ENCODE peak calls at places on chromosomes 13 and 19, in five cellular contexts. C, Y, D, N and V are unnamed samples.

GRCh38 chr19:38655148-38655824 is 7.8 kb downstream of the ACTN4 start:
- DNase-seq in C (no peak), Y (no peak), D (no peak), N (no peak), V (no peak)

GRCh38 chr19:44740351-44740824 is 8.1 kb upstream of the BCL3 start:
- DNase-seq in C (no peak), Y (no peak), D (no peak), N (peak; percentile 74), V (no peak)

GRCh38 chr19:6736917-6737283 is 480 bp downstream of the GPR108 start:
- DNase-seq in C (no peak), Y (no peak), D (no peak), N (no peak), V (no peak)

GRCh38 chr13:95921485-95921884 is 131.7 kb downstream of the UGGT2 start:
- DNase-seq in C (no peak), Y (no peak), D (no peak), N (no peak), V (no peak)

GRCh38 chr13:96025283-96025682 is 27.9 kb downstream of the UGGT2 start:
- DNase-seq in C (no peak), Y (peak; percentile 79), D (no peak), N (no peak), V (no peak)

GRCh38 chr13:43261018-43261417 is 237.6 kb downstream of the DNAJC15 start:
- DNase-seq in C (no peak), Y (no peak), D (no peak), N (no peak), V (no peak)

GRCh38 chr13:68523838-68524424 is 1293.8 kb upstream of the PCDH9 start:
- DNase-seq in C (no peak), Y (no peak), D (no peak), N (no peak), V (no peak)

GRCh38 chr13:104006625-104007061 is 940.4 kb upstream of the SLC10A2 start:
- DNase-seq in C (no peak), Y (no peak), D (no peak), N (no peak), V (no peak)

GRCh38 chr13:79825959-79826358 is 345.0 kb downstream of the NDFIP2 start:
- DNase-seq in C (no peak), Y (no peak), D (no peak), N (no peak), V (no peak)

GRCh38 chr19:38004505-38005223 is 97.7 kb downstream of the SIPA1L3 start:
- DNase-seq in C (peak; percentile 74), Y (peak; percentile 97), D (peak; percentile 18), N (peak; percentile 63), V (peak; percentile 87)

GRCh38 chr13:99953138-99953755 is 18.3 kb downstream of the ZIC5 start:
- DNase-seq in C (no peak), Y (no peak), D (no peak), N (no peak), V (no peak)

GRCh38 chr19:50423279-50424113 is 4.8 kb downstream of the SPIB start:
- DNase-seq in C (no peak), Y (no peak), D (no peak), N (no peak), V (no peak)

GRCh38 chr19:58575183-58576041 is 2.3 kb upstream of the MZF1 start:
- DNase-seq in C (peak; percentile 93), Y (peak; percentile 95), D (peak; percentile 78), N (peak; percentile 93), V (peak; percentile 88)

GRCh38 chr13:39815345-39816111 is 160.1 kb downstream of the COG6 start:
- DNase-seq in C (no peak), Y (peak; percentile 79), D (no peak), N (no peak), V (no peak)

GRCh38 chr13:109945206-109945960 is 159.0 kb upstream of the IRS2 start:
- DNase-seq in C (no peak), Y (no peak), D (no peak), N (no peak), V (no peak)

GRCh38 chr13:97028441-97029299 is 34.4 kb upstream of the OXGR1 start:
- DNase-seq in C (peak; percentile 81), Y (peak; percentile 78), D (peak; percentile 38), N (peak; percentile 56), V (no peak)

GRCh38 chr13:31042501-31043165 is 110.2 kb downstream of the TEX26 start:
- DNase-seq in C (no peak), Y (no peak), D (no peak), N (no peak), V (no peak)

GRCh38 chr19:10854350-10855089 is 6.3 kb downstream of the C19orf38 start:
- DNase-seq in C (no peak), Y (no peak), D (no peak), N (no peak), V (no peak)

GRCh38 chr13:46648166-46648607 is 95.2 kb downstream of the LRCH1 start:
- DNase-seq in C (peak; percentile 65), Y (no peak), D (no peak), N (peak; percentile 68), V (no peak)

GRCh38 chr19:20964798-20965197 is 41.7 kb downstream of the ZNF85 start:
- DNase-seq in C (no peak), Y (no peak), D (no peak), N (no peak), V (no peak)

GRCh38 chr13:67416047-67416925 is 186.2 kb upstream of the PCDH9 start:
- DNase-seq in C (peak; percentile 59), Y (no peak), D (peak; percentile 30), N (peak; percentile 56), V (no peak)
- TF ChIP-seq CTCF in C (peak; percentile 75), Y (peak; percentile 39), D (peak; percentile 67), N (peak; percentile 50), V (peak; percentile 81)

GRCh38 chr19:40714519-40715299 is 2.0 kb downstream of the COQ8B start:
- DNase-seq in C (peak; percentile 97), Y (peak; percentile 92), D (peak; percentile 92), N (peak; percentile 93), V (peak; percentile 46)
- TF ChIP-seq CTCF in C (no peak), Y (no peak), D (no peak), N (no peak), V (no peak)

GRCh38 chr19:4064551-4065260 is 2.0 kb downstream of the ZBTB7A start:
- DNase-seq in C (peak; percentile 52), Y (peak; percentile 35), D (no peak), N (peak; percentile 68), V (no peak)

GRCh38 chr19:4064073-4064550 is 2.6 kb downstream of the ZBTB7A start:
- DNase-seq in C (no peak), Y (peak; percentile 29), D (no peak), N (no peak), V (no peak)

GRCh38 chr19:4062576-4063368 is 3.9 kb downstream of the ZBTB7A start:
- DNase-seq in C (no peak), Y (no peak), D (no peak), N (no peak), V (no peak)

GRCh38 chr19:4061683-4062575 is 4.8 kb downstream of the ZBTB7A start:
- DNase-seq in C (peak; percentile 81), Y (no peak), D (no peak), N (peak; percentile 81), V (peak; percentile 78)

DNA sequence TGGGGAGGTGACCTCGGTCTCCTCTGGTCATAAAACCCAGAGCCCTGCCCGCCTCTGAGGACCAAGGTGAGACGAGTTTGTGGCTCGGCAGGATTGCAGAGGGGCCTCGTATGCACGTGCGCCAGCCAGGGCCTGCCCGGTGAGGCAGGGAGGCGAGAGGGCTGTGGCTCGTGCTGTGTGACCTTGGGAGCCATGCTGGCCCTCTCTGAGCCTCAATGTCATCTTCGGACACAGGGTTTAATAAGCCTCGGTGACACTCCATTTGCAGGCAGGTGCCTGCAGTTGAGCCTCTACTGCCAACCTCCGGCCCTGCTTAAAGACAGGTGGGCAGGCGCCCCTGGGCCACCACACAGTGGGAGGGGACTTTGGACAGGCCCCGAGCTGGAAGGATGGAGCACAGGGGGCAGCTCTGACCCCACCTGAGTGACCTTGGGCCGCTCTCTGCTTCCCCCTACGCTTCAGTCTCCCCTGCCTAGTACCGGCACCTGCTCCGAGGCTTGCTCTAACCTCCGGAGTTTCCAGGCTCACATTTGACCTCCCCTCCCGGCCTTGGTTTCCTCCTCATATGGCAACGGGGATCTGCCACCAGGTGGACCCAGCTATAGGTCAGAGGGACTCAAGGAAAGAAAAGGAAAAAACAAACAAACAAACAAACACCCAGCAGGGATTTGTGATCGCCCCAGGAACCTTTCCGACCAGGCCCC is 3.2 kb downstream of the ZBTB7A start:
- DNase-seq in C (no peak), Y (peak; percentile 22), D (no peak), N (no peak), V (no peak)
- TF ChIP-seq CTCF in C (no peak), Y (no peak), D (peak; percentile 24), N (no peak), V (peak; percentile 24)

GRCh38 chr13:41458939-41459753 is 1.8 kb downstream of the RGCC start:
- DNase-seq in C (peak; percentile 79), Y (peak; percentile 63), D (no peak), N (no peak), V (no peak)
- TF ChIP-seq CTCF in C (peak; percentile 85), Y (peak; percentile 76), D (peak; percentile 44), N (peak; percentile 69), V (peak; percentile 39)

GRCh38 chr19:8335343-8336071 is 7.6 kb downstream of the KANK3 start:
- DNase-seq in C (peak; percentile 57), Y (no peak), D (no peak), N (no peak), V (no peak)
- TF ChIP-seq CTCF in C (peak; percentile 7), Y (peak; percentile 18), D (peak; percentile 47), N (no peak), V (peak; percentile 18)